ENCODE peak calls at places on chromosomes 11 and 22, in four cellular contexts. H, L, A and N are unnamed samples.

GRCh38 chr11:57336111-57336666 is 497 bp upstream of the SSRP1 start:
- DNase-seq in H (no peak), L (no peak), A (no peak), N (no peak)

GRCh38 chr22:28994522-28994921 is 67.1 kb downstream of the C22orf31 start:
- DNase-seq in H (no peak), L (no peak), A (no peak), N (no peak)

GRCh38 chr11:124670732-124671131 is 2.8 kb downstream of the SIAE start:
- DNase-seq in H (no peak), L (no peak), A (no peak), N (no peak)

GRCh38 chr22:32380991-32381390 is 23.3 kb downstream of the RFPL3 start:
- DNase-seq in H (no peak), L (no peak), A (no peak), N (no peak)

GRCh38 chr11:119100960-119101349 is 698 bp downstream of the DPAGT1 start:
- DNase-seq in H (no peak), L (no peak), A (no peak), N (no peak)

GRCh38 chr11:665707-666281 is 28.7 kb downstream of the DRD4 start:
- DNase-seq in H (no peak), L (no peak), A (no peak), N (peak; percentile 56)

GRCh38 chr11:17794981-17795380 is 60.4 kb downstream of the KCNC1 start:
- DNase-seq in H (no peak), L (no peak), A (no peak), N (no peak)

GRCh38 chr11:73760066-73760679 is 701 bp downstream of the RAB6A start:
- DNase-seq in H (peak; percentile 60), L (peak; percentile 27), A (peak; percentile 66), N (peak; percentile 69)

GRCh38 chr11:76627541-76628082 is 42.9 kb downstream of the LRRC32 start:
- DNase-seq in H (no peak), L (no peak), A (no peak), N (no peak)